ENCODE peak calls at places on chromosomes 12 and 14, in nine cellular contexts. M is sciatic nerve; H is globus pallidus; P is posterior vena cava; E is foreskin fibroblast; J is activated CD4-positive, alpha-beta T cell treated with anti-CD3 and anti-CD28 coated beads, Interleukin-2, amount 50 U/mL, for 4 hours; S is NCI-H1092 treated with DMSO at 0.1 percent for 48 hours; V is heart left ventricle; X is frontal cortex. U is an unnamed sample.

GRCh38 chr12:46342562-46343033 is 30.0 kb downstream of the SLC38A2 start:
- DNase-seq in M (no peak), X (no peak), H (peak), J (peak), P (no peak), V (no peak), S (peak), E (peak), U (no peak)

GRCh38 chr12:77352941-77353340 is 287.6 kb upstream of the E2F7 start:
- DNase-seq in J (no peak), H (no peak), X (no peak), P (no peak), V (no peak), M (no peak), E (peak), S (no peak), U (no peak)

GRCh38 chr14:29821665-29822429 is 105.8 kb downstream of the PRKD1 start:
- DNase-seq in X (no peak), M (no peak), H (no peak), P (no peak), E (peak), J (no peak), S (peak), V (no peak), U (no peak)

GRCh38 chr12:99810718-99811593 is 163.4 kb downstream of the GARIN6 start:
- DNase-seq in V (no peak), E (peak), P (no peak), M (no peak), H (peak), J (no peak), S (peak), X (no peak), U (no peak)

GRCh38 chr14:104871656-104872468 is 6.8 kb downstream of the CEP170B start:
- DNase-seq in S (no peak), M (no peak), V (no peak), X (no peak), P (no peak), H (no peak), E (no peak), J (no peak), U (no peak)

GRCh38 chr14:100836053-100836805 is 10.3 kb downstream of the MEG3 start:
- DNase-seq in X (no peak), H (no peak), J (no peak), P (peak), S (no peak), E (no peak), M (no peak), V (no peak), U (no peak)

GRCh38 chr14:99604766-99605298 is 825 bp upstream of the CCDC85C start:
- DNase-seq in V (no peak), E (peak), H (no peak), S (no peak), M (no peak), P (no peak), J (peak), X (peak), U (peak)

GRCh38 chr14:106691601-106692291 is 1165.4 kb downstream of the TMEM121 start:
- DNase-seq in S (no peak), E (no peak), M (peak), V (peak), H (no peak), P (no peak), J (peak), X (no peak), U (peak)

GRCh38 chr12:112945515-112945914 is 7.2 kb downstream of the OAS3 start:
- DNase-seq in J (no peak), E (no peak), V (no peak), M (no peak), S (no peak), P (no peak), H (no peak), X (no peak), U (no peak)

GRCh38 chr12:32201996-32202395 is 95.3 kb downstream of the BICD1 start:
- DNase-seq in H (no peak), S (peak), J (no peak), X (no peak), E (no peak), V (peak), M (no peak), P (no peak), U (no peak)

GRCh38 chr12:71662861-71663560 is 637 bp downstream of the ZFC3H1 start:
- DNase-seq in E (peak), V (peak), P (peak), H (peak), M (peak), S (no peak), X (no peak), J (peak), U (peak)

GRCh38 chr12:49808686-49809368 is 19.4 kb downstream of the NCKAP5L start:
- DNase-seq in E (no peak), J (no peak), H (peak), M (peak), X (no peak), V (peak), S (no peak), P (peak), U (no peak)

GRCh38 chr12:106282457-106283097 is 20.0 kb upstream of the TCP11L2 start:
- DNase-seq in S (peak), X (no peak), E (peak), H (no peak), J (peak), P (no peak), V (peak), M (no peak), U (peak)

GRCh38 chr14:69483765-69484443 is 624 bp upstream of the PLEKHD1 start:
- DNase-seq in M (no peak), P (peak), E (peak), H (no peak), X (peak), V (peak), S (peak), J (no peak), U (no peak)

GRCh38 chr12:66176525-66176924 is 6.7 kb upstream of the TMBIM4 start:
- DNase-seq in P (no peak), S (no peak), X (no peak), E (no peak), J (no peak), V (no peak), H (no peak), M (no peak), U (no peak)